ENCODE peak calls at places on chromosomes 11 and 22, in eight cellular contexts. P, E, U, A, N, T, M and F are unnamed samples.

GRCh38 chr11:61814242-61814957 is 2.4 kb downstream of the FADS1 start:
- DNase-seq in P (peak; percentile 64), E (peak; percentile 49), U (no peak), A (no peak), N (no peak), T (no peak), M (peak; percentile 71), F (no peak)

GRCh38 chr11:17473071-17473744 is 3.4 kb downstream of the ABCC8 start:
- DNase-seq in P (peak; percentile 84), E (no peak), U (peak; percentile 62), A (no peak), N (no peak), T (no peak), M (peak; percentile 28), F (no peak)

GRCh38 chr11:9862981-9863380 is 199.1 kb downstream of the SWAP70 start:
- DNase-seq in P (no peak), E (peak; percentile 79), U (no peak), A (no peak), N (no peak), T (no peak), M (no peak), F (no peak)

GRCh38 chr11:123302751-123303195 is 107.7 kb upstream of the CLMP start:
- DNase-seq in P (peak; percentile 27), E (peak; percentile 54), U (peak; percentile 61), A (peak; percentile 18), N (no peak), T (no peak), M (peak; percentile 24), F (no peak)

GRCh38 chr11:108097179-108097578 is 24.2 kb upstream of the ACAT1 start:
- DNase-seq in P (no peak), E (no peak), U (no peak), A (no peak), N (no peak), T (no peak), M (no peak), F (no peak)

GRCh38 chr22:26897384-26897783 is 240.0 kb downstream of the MIAT start:
- DNase-seq in P (no peak), E (no peak), U (no peak), A (no peak), N (no peak), T (no peak), M (no peak), F (no peak)

GRCh38 chr11:19474954-19475811 is 234.4 kb upstream of the E2F8 start:
- DNase-seq in P (peak; percentile 73), E (no peak), U (no peak), A (no peak), N (no peak), T (no peak), M (no peak), F (no peak)

GRCh38 chr11:61132646-61133045 is 28.6 kb downstream of the VPS37C start:
- DNase-seq in P (no peak), E (no peak), U (no peak), A (no peak), N (no peak), T (no peak), M (no peak), F (no peak)

GRCh38 chr11:47545298-47545697 is 7.6 kb downstream of the CELF1 start:
- DNase-seq in P (no peak), E (no peak), U (no peak), A (no peak), N (no peak), T (no peak), M (no peak), F (no peak)

GRCh38 chr11:24453129-24453723 is 43.6 kb upstream of the LUZP2 start:
- DNase-seq in P (no peak), E (peak; percentile 2), U (peak; percentile 4), A (no peak), N (no peak), T (no peak), M (peak; percentile 49), F (no peak)

GRCh38 chr11:112186304-112186703 is 11.0 kb downstream of the BCO2 start:
- DNase-seq in P (no peak), E (no peak), U (no peak), A (no peak), N (no peak), T (no peak), M (no peak), F (no peak)

GRCh38 chr22:21587803-21588611 is 20.5 kb downstream of the UBE2L3 start:
- DNase-seq in P (no peak), E (peak; percentile 34), U (no peak), A (no peak), N (no peak), T (no peak), M (no peak), F (no peak)

GRCh38 chr11:117418685-117419084 is 91.0 kb downstream of the CEP164 start:
- DNase-seq in P (no peak), E (no peak), U (no peak), A (no peak), N (no peak), T (no peak), M (no peak), F (no peak)